ENCODE peak calls at places on chromosomes 1 and 21, in ten cellular contexts. One of them, this sample, is unnamed.

GRCh38 chr1:21262282-21263051 is 27.8 kb downstream of the ECE1 start:
- DNase-seq in transverse colon: peak; percentile 56
- DNase-seq in K562: peak; percentile 74
- DNase-seq in sigmoid colon: peak; percentile 97
- DNase-seq in HepG2: peak; percentile 45
- DNase-seq in esophagus muscularis mucosa: no peak
- DNase-seq in SK-N-SH: peak; percentile 88
- DNase-seq in suprapubic skin: peak; percentile 89
- DNase-seq in upper lobe of left lung: no peak
- DNase-seq in GM12878: no peak
- DNase-seq in this sample: peak; percentile 65

GRCh38 chr1:228279011-228279721 is 71.3 kb downstream of the OBSCN start:
- DNase-seq in transverse colon: peak; percentile 5
- DNase-seq in K562: no peak
- DNase-seq in sigmoid colon: peak; percentile 65
- DNase-seq in HepG2: no peak
- DNase-seq in esophagus muscularis mucosa: no peak
- DNase-seq in SK-N-SH: no peak
- DNase-seq in suprapubic skin: peak; percentile 55
- DNase-seq in upper lobe of left lung: no peak
- DNase-seq in GM12878: no peak
- DNase-seq in this sample: no peak

GRCh38 chr1:39525366-39526165 is 34.1 kb downstream of the BMP8A start:
- DNase-seq in transverse colon: peak; percentile 68
- DNase-seq in K562: no peak
- DNase-seq in sigmoid colon: no peak
- DNase-seq in HepG2: no peak
- DNase-seq in esophagus muscularis mucosa: no peak
- DNase-seq in SK-N-SH: no peak
- DNase-seq in suprapubic skin: no peak
- DNase-seq in upper lobe of left lung: no peak
- DNase-seq in GM12878: peak; percentile 84
- DNase-seq in this sample: peak; percentile 40

GRCh38 chr1:157894613-157895012 is 53.0 kb upstream of the CD5L start:
- DNase-seq in transverse colon: no peak
- DNase-seq in K562: no peak
- DNase-seq in sigmoid colon: no peak
- DNase-seq in HepG2: no peak
- DNase-seq in esophagus muscularis mucosa: no peak
- DNase-seq in SK-N-SH: no peak
- DNase-seq in suprapubic skin: no peak
- DNase-seq in upper lobe of left lung: no peak
- DNase-seq in GM12878: no peak
- DNase-seq in this sample: no peak

GRCh38 chr21:36397606-36398005 is 12.4 kb downstream of the CHAF1B start:
- DNase-seq in transverse colon: no peak
- DNase-seq in K562: no peak
- DNase-seq in sigmoid colon: no peak
- DNase-seq in HepG2: no peak
- DNase-seq in esophagus muscularis mucosa: no peak
- DNase-seq in SK-N-SH: no peak
- DNase-seq in suprapubic skin: no peak
- DNase-seq in upper lobe of left lung: no peak
- DNase-seq in GM12878: no peak
- DNase-seq in this sample: no peak

GRCh38 chr1:154000420-154000819 is 9.9 kb downstream of the RPS27 start:
- DNase-seq in transverse colon: no peak
- DNase-seq in K562: no peak
- DNase-seq in sigmoid colon: no peak
- DNase-seq in HepG2: no peak
- DNase-seq in esophagus muscularis mucosa: no peak
- DNase-seq in SK-N-SH: no peak
- DNase-seq in suprapubic skin: no peak
- DNase-seq in upper lobe of left lung: no peak
- DNase-seq in GM12878: no peak
- DNase-seq in this sample: no peak

GRCh38 chr1:53686371-53687267 is 52.3 kb downstream of the GLIS1 start:
- DNase-seq in transverse colon: no peak
- DNase-seq in K562: no peak
- DNase-seq in sigmoid colon: no peak
- DNase-seq in HepG2: no peak
- DNase-seq in esophagus muscularis mucosa: no peak
- DNase-seq in SK-N-SH: no peak
- DNase-seq in suprapubic skin: no peak
- DNase-seq in upper lobe of left lung: no peak
- DNase-seq in GM12878: no peak
- DNase-seq in this sample: no peak

GRCh38 chr1:247212012-247212411 is 40.2 kb upstream of the ZNF124 start:
- DNase-seq in transverse colon: peak; percentile 13
- DNase-seq in K562: peak; percentile 26
- DNase-seq in sigmoid colon: no peak
- DNase-seq in HepG2: no peak
- DNase-seq in esophagus muscularis mucosa: no peak
- DNase-seq in SK-N-SH: no peak
- DNase-seq in suprapubic skin: no peak
- DNase-seq in upper lobe of left lung: no peak
- DNase-seq in GM12878: peak; percentile 87
- DNase-seq in this sample: no peak

GRCh38 chr1:27038020-27038419 is 25.4 kb upstream of the TENT5B start:
- DNase-seq in transverse colon: no peak
- DNase-seq in K562: no peak
- DNase-seq in sigmoid colon: no peak
- DNase-seq in HepG2: no peak
- DNase-seq in esophagus muscularis mucosa: no peak
- DNase-seq in SK-N-SH: no peak
- DNase-seq in suprapubic skin: no peak
- DNase-seq in upper lobe of left lung: no peak
- DNase-seq in GM12878: no peak
- DNase-seq in this sample: no peak

GRCh38 chr1:45097944-45098343 is 85.9 kb downstream of the UROD start:
- DNase-seq in transverse colon: no peak
- DNase-seq in K562: no peak
- DNase-seq in sigmoid colon: no peak
- DNase-seq in HepG2: peak; percentile 58
- DNase-seq in esophagus muscularis mucosa: no peak
- DNase-seq in SK-N-SH: no peak
- DNase-seq in suprapubic skin: no peak
- DNase-seq in upper lobe of left lung: no peak
- DNase-seq in GM12878: no peak
- DNase-seq in this sample: no peak

GRCh38 chr1:107963601-107964396 is 1.2 kb downstream of the VAV3 start:
- DNase-seq in transverse colon: peak; percentile 34
- DNase-seq in K562: no peak
- DNase-seq in sigmoid colon: peak; percentile 59
- DNase-seq in HepG2: no peak
- DNase-seq in esophagus muscularis mucosa: no peak
- DNase-seq in SK-N-SH: peak; percentile 23
- DNase-seq in suprapubic skin: peak; percentile 59
- DNase-seq in upper lobe of left lung: peak; percentile 44
- DNase-seq in GM12878: peak; percentile 62
- DNase-seq in this sample: peak; percentile 39

GRCh38 chr1:164320780-164321683 is 238.0 kb upstream of the PBX1 start:
- DNase-seq in transverse colon: peak; percentile 20
- DNase-seq in K562: no peak
- DNase-seq in sigmoid colon: peak; percentile 65
- DNase-seq in HepG2: no peak
- DNase-seq in esophagus muscularis mucosa: no peak
- DNase-seq in SK-N-SH: peak; percentile 58
- DNase-seq in suprapubic skin: no peak
- DNase-seq in upper lobe of left lung: no peak
- DNase-seq in GM12878: no peak
- DNase-seq in this sample: peak; percentile 28

GRCh38 chr1:215673943-215674342 is 106.8 kb downstream of the KCTD3 start:
- DNase-seq in transverse colon: no peak
- DNase-seq in K562: no peak
- DNase-seq in sigmoid colon: no peak
- DNase-seq in HepG2: no peak
- DNase-seq in esophagus muscularis mucosa: no peak
- DNase-seq in SK-N-SH: no peak
- DNase-seq in suprapubic skin: no peak
- DNase-seq in upper lobe of left lung: no peak
- DNase-seq in GM12878: no peak
- DNase-seq in this sample: no peak

GRCh38 chr1:202858306-202858705 is 30.6 kb downstream of the RABIF start:
- DNase-seq in transverse colon: peak; percentile 53
- DNase-seq in K562: no peak
- DNase-seq in sigmoid colon: peak; percentile 93
- DNase-seq in HepG2: no peak
- DNase-seq in esophagus muscularis mucosa: no peak
- DNase-seq in SK-N-SH: no peak
- DNase-seq in suprapubic skin: peak; percentile 80
- DNase-seq in upper lobe of left lung: peak; percentile 75
- DNase-seq in GM12878: no peak
- DNase-seq in this sample: peak; percentile 30
- TF ChIP-seq POLR2AphosphoS5 in transverse colon: no peak
- TF ChIP-seq POLR2AphosphoS5 in K562: no peak
- TF ChIP-seq POLR2AphosphoS5 in sigmoid colon: peak; percentile 46
- TF ChIP-seq POLR2AphosphoS5 in HepG2: no peak
- TF ChIP-seq POLR2AphosphoS5 in esophagus muscularis mucosa: peak; percentile 14
- TF ChIP-seq POLR2AphosphoS5 in SK-N-SH: no peak
- TF ChIP-seq POLR2AphosphoS5 in suprapubic skin: no peak
- TF ChIP-seq POLR2AphosphoS5 in upper lobe of left lung: no peak
- TF ChIP-seq POLR2AphosphoS5 in GM12878: no peak
- TF ChIP-seq POLR2AphosphoS5 in this sample: no peak

DNA sequence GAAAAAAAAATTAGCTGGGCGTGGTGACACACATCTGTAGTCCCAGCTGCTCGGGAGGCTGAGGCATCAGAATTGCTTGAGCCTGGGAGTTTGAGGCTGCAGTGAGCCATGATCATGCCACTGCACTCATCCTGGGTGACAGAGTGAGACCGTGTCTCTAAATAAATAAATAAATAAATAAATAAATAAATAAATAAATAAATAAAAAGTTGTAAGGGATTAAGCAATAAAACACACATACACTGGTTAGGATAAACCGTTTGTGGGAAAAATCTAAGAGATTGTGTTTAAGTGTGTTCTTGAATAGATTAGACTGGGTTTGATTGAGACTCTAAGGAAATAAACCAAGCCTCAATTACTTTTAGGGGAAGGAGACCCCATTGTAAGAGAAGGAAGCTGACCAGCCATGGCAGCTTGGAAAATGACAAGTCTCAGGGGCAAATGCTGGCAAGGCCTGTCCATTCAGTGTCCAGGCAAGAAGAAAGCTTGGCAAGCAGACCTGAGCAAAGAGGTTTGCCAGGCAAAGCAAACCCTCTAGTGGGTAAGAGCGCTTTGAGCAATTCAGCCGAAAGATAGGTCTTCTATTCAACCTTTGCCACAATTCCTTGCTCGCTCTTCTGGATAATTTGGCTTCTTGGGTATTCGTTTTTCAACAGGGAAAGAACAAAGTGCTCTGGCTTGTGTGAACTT is 106.9 kb upstream of the SERBP1 start:
- DNase-seq in transverse colon: no peak
- DNase-seq in K562: no peak
- DNase-seq in sigmoid colon: no peak
- DNase-seq in HepG2: no peak
- DNase-seq in esophagus muscularis mucosa: no peak
- DNase-seq in SK-N-SH: no peak
- DNase-seq in suprapubic skin: no peak
- DNase-seq in upper lobe of left lung: peak; percentile 47
- DNase-seq in GM12878: no peak
- DNase-seq in this sample: no peak
- TF ChIP-seq EP300 in transverse colon: no peak
- TF ChIP-seq EP300 in K562: no peak
- TF ChIP-seq EP300 in sigmoid colon: no peak
- TF ChIP-seq EP300 in HepG2: no peak
- TF ChIP-seq EP300 in esophagus muscularis mucosa: no peak
- TF ChIP-seq EP300 in SK-N-SH: no peak
- TF ChIP-seq EP300 in suprapubic skin: no peak
- TF ChIP-seq EP300 in upper lobe of left lung: no peak
- TF ChIP-seq EP300 in GM12878: no peak
- TF ChIP-seq EP300 in this sample: no peak

GRCh38 chr21:45367402-45368351 is 37.3 kb upstream of the COL18A1 start:
- DNase-seq in transverse colon: no peak
- DNase-seq in K562: no peak
- DNase-seq in sigmoid colon: no peak
- DNase-seq in HepG2: peak; percentile 60
- DNase-seq in esophagus muscularis mucosa: no peak
- DNase-seq in SK-N-SH: peak; percentile 64
- DNase-seq in suprapubic skin: no peak
- DNase-seq in upper lobe of left lung: no peak
- DNase-seq in GM12878: no peak
- DNase-seq in this sample: no peak

GRCh38 chr21:45371649-45372048 is 33.3 kb upstream of the COL18A1 start:
- DNase-seq in transverse colon: no peak
- DNase-seq in K562: no peak
- DNase-seq in sigmoid colon: no peak
- DNase-seq in HepG2: no peak
- DNase-seq in esophagus muscularis mucosa: no peak
- DNase-seq in SK-N-SH: no peak
- DNase-seq in suprapubic skin: no peak
- DNase-seq in upper lobe of left lung: no peak
- DNase-seq in GM12878: no peak
- DNase-seq in this sample: no peak

GRCh38 chr21:45372732-45373355 is 32.1 kb upstream of the COL18A1 start:
- DNase-seq in transverse colon: no peak
- DNase-seq in K562: no peak
- DNase-seq in sigmoid colon: no peak
- DNase-seq in HepG2: no peak
- DNase-seq in esophagus muscularis mucosa: no peak
- DNase-seq in SK-N-SH: no peak
- DNase-seq in suprapubic skin: no peak
- DNase-seq in upper lobe of left lung: no peak
- DNase-seq in GM12878: no peak
- DNase-seq in this sample: no peak

GRCh38 chr21:45371092-45371491 is 33.9 kb upstream of the COL18A1 start:
- DNase-seq in transverse colon: no peak
- DNase-seq in K562: no peak
- DNase-seq in sigmoid colon: no peak
- DNase-seq in HepG2: no peak
- DNase-seq in esophagus muscularis mucosa: no peak
- DNase-seq in SK-N-SH: no peak
- DNase-seq in suprapubic skin: no peak
- DNase-seq in upper lobe of left lung: no peak
- DNase-seq in GM12878: no peak
- DNase-seq in this sample: no peak

DNA sequence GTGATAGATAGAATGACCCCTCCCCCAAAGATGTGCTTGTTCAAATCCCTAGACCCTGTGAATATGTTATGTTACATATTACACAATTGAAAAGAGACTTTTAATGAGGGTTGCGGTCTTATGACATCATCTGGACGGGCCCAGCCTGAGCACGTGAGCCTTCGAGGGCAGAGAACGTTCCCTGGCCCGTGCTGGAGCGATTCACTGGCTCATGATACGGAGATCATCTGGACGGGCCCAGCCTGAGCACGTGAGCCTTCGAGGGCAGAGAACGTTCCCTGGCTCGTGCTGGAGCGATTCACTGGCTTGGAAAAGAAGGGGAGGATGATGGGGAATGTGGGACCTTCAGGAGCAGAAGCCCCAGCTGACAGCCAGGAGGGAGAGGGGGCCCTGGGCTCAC is 34.4 kb upstream of the COL18A1 start:
- DNase-seq in transverse colon: no peak
- DNase-seq in K562: no peak
- DNase-seq in sigmoid colon: no peak
- DNase-seq in HepG2: no peak
- DNase-seq in esophagus muscularis mucosa: no peak
- DNase-seq in SK-N-SH: no peak
- DNase-seq in suprapubic skin: no peak
- DNase-seq in upper lobe of left lung: no peak
- DNase-seq in GM12878: no peak
- DNase-seq in this sample: no peak
- H3K4me1 ChIP-seq in transverse colon: peaks cover 10% of the 10 kb centered on the region
- H3K4me1 ChIP-seq in K562: peaks cover 41% of the 10 kb centered on the region
- H3K4me1 ChIP-seq in sigmoid colon: peaks cover 13% of the 10 kb centered on the region
- H3K4me1 ChIP-seq in HepG2: peaks cover 59% of the 10 kb centered on the region
- H3K4me1 ChIP-seq in esophagus muscularis mucosa: peaks cover 19% of the 10 kb centered on the region
- H3K4me1 ChIP-seq in SK-N-SH: peaks cover 16% of the 10 kb centered on the region
- H3K4me1 ChIP-seq in suprapubic skin: peaks cover 5% of the 10 kb centered on the region
- H3K4me1 ChIP-seq in upper lobe of left lung: peaks cover 4% of the 10 kb centered on the region
- H3K4me1 ChIP-seq in GM12878: no peaks in the 10 kb centered on the region
- H3K4me1 ChIP-seq in this sample: peaks cover 10% of the 10 kb centered on the region

GRCh38 chr1:232553050-232553754 is 76.7 kb downstream of the SIPA1L2 start:
- DNase-seq in transverse colon: peak; percentile 30
- DNase-seq in K562: no peak
- DNase-seq in sigmoid colon: peak; percentile 85
- DNase-seq in HepG2: no peak
- DNase-seq in esophagus muscularis mucosa: no peak
- DNase-seq in SK-N-SH: peak; percentile 54
- DNase-seq in suprapubic skin: peak; percentile 65
- DNase-seq in upper lobe of left lung: peak; percentile 31
- DNase-seq in GM12878: no peak
- DNase-seq in this sample: peak; percentile 30
- TF ChIP-seq POLR2AphosphoS5 in transverse colon: peak; percentile 14
- TF ChIP-seq POLR2AphosphoS5 in K562: no peak
- TF ChIP-seq POLR2AphosphoS5 in sigmoid colon: no peak
- TF ChIP-seq POLR2AphosphoS5 in HepG2: no peak
- TF ChIP-seq POLR2AphosphoS5 in esophagus muscularis mucosa: peak; percentile 62
- TF ChIP-seq POLR2AphosphoS5 in SK-N-SH: no peak
- TF ChIP-seq POLR2AphosphoS5 in suprapubic skin: no peak
- TF ChIP-seq POLR2AphosphoS5 in upper lobe of left lung: no peak
- TF ChIP-seq POLR2AphosphoS5 in GM12878: no peak
- TF ChIP-seq POLR2AphosphoS5 in this sample: no peak

This sample was measured in stomach.